ENCODE peak calls at places on chromosomes 7 and 10, in six cellular contexts. O is IMR-90; V is stimulated activated CD4-positive, alpha-beta T cell treated with anti-CD3 and anti-CD28 coated beads, Interleukin-1b, Interleukin-23, amount 100 ng/mL, for 48 hours; W is DMS153; L is activated naive CD4-positive, alpha-beta T cell treated with anti-CD3 and anti-CD28 coated beads, Interleukin-2, amount 50 U/mL, for 16 hours; U is brain microvascular endothelial cell. A is an unnamed sample.
A peak's percentile ranks its signal among the peaks of the same experiment; 100 is the strongest.

GRCh38 chr10:42997849-42998165 is 79.1 kb upstream of the RET start:
- DNase-seq in O (no peak), V (no peak), W (no peak), L (no peak), U (no peak), A (peak; percentile 31)

GRCh38 chr7:103983201-103983977 is 6.1 kb downstream of the RELN start:
- DNase-seq in O (no peak), V (no peak), W (no peak), L (no peak), U (no peak), A (no peak)

GRCh38 chr10:11209810-11210141 is 192.1 kb downstream of the CELF2 start:
- DNase-seq in O (no peak), V (no peak), W (no peak), L (no peak), U (no peak), A (no peak)

GRCh38 chr7:36906448-36906847 is 182.2 kb upstream of the AOAH start:
- DNase-seq in O (no peak), V (no peak), W (peak; percentile 35), L (no peak), U (no peak), A (no peak)

GRCh38 chr7:27423290-27423689 is 180.7 kb downstream of the EVX1 start:
- DNase-seq in O (no peak), V (no peak), W (peak; percentile 73), L (no peak), U (no peak), A (no peak)

GRCh38 chr10:21593986-21594385 is 60.0 kb downstream of the MLLT10 start:
- DNase-seq in O (no peak), V (no peak), W (no peak), L (no peak), U (no peak), A (no peak)

GRCh38 chr7:129225206-129225930 is 538 bp downstream of the AHCYL2 start:
- DNase-seq in O (peak; percentile 27), V (peak; percentile 64), W (no peak), L (peak; percentile 67), U (peak; percentile 48), A (peak; percentile 66)

GRCh38 chr10:71085689-71086438 is 126.5 kb upstream of the UNC5B start:
- DNase-seq in O (no peak), V (no peak), W (peak; percentile 10), L (no peak), U (no peak), A (peak; percentile 26)

GRCh38 chr10:76397957-76398665 is 966.7 kb downstream of the LRMDA start:
- DNase-seq in O (no peak), V (no peak), W (no peak), L (no peak), U (peak; percentile 43), A (no peak)

GRCh38 chr7:81013036-81013435 is 94.2 kb upstream of the SEMA3C start:
- DNase-seq in O (peak; percentile 48), V (no peak), W (no peak), L (no peak), U (peak; percentile 32), A (no peak)

GRCh38 chr10:129899564-129899862 is 64.6 kb downstream of the EBF3 start:
- DNase-seq in O (no peak), V (no peak), W (no peak), L (no peak), U (no peak), A (no peak)

GRCh38 chr7:121286186-121286585 is 42.6 kb upstream of the WNT16 start:
- DNase-seq in O (no peak), V (no peak), W (no peak), L (no peak), U (no peak), A (no peak)

GRCh38 chr7:43960933-43961332 is 34.7 kb downstream of the UBE2D4 start:
- DNase-seq in O (no peak), V (no peak), W (no peak), L (no peak), U (no peak), A (no peak)

GRCh38 chr10:93874309-93875031 is 19.3 kb upstream of the SLC35G1 start:
- DNase-seq in O (no peak), V (no peak), W (peak; percentile 60), L (no peak), U (no peak), A (no peak)

GRCh38 chr7:121167971-121168370 is 160.8 kb upstream of the WNT16 start:
- DNase-seq in O (peak; percentile 48), V (no peak), W (no peak), L (no peak), U (peak; percentile 21), A (no peak)

GRCh38 chr10:14540062-14540461 is 209.3 kb upstream of the FRMD4A start:
- DNase-seq in O (no peak), V (no peak), W (no peak), L (no peak), U (no peak), A (no peak)

GRCh38 chr7:26117142-26117807 is 34.7 kb upstream of the NFE2L3 start:
- DNase-seq in O (no peak), V (no peak), W (no peak), L (no peak), U (no peak), A (no peak)

GRCh38 chr10:22931948-22932347 is 4.1 kb downstream of the ARMC3 start:
- DNase-seq in O (peak; percentile 32), V (no peak), W (no peak), L (no peak), U (peak; percentile 68), A (no peak)

GRCh38 chr7:134857958-134858357 is 78.5 kb downstream of the CALD1 start:
- DNase-seq in O (no peak), V (no peak), W (no peak), L (no peak), U (no peak), A (no peak)

GRCh38 chr7:36615877-36616276 is 108.4 kb downstream of the AOAH start:
- DNase-seq in O (no peak), V (no peak), W (no peak), L (no peak), U (no peak), A (no peak)

GRCh38 chr7:18191329-18191728 is 163.7 kb upstream of the PRPS1L1 start:
- DNase-seq in O (no peak), V (no peak), W (peak; percentile 43), L (no peak), U (no peak), A (no peak)

GRCh38 chr10:28793482-28793881 is 116.2 kb downstream of the BAMBI start:
- DNase-seq in O (no peak), V (no peak), W (no peak), L (no peak), U (no peak), A (no peak)

GRCh38 chr7:31646969-31647368 is 40.0 kb upstream of the PPP1R17 start:
- DNase-seq in O (no peak), V (no peak), W (no peak), L (no peak), U (no peak), A (no peak)

GRCh38 chr10:132069122-132069848 is 3.5 kb downstream of the JAKMIP3 start:
- DNase-seq in O (no peak), V (no peak), W (no peak), L (no peak), U (no peak), A (no peak)

GRCh38 chr7:3042861-3043489 is 692 bp downstream of the CARD11 start:
- DNase-seq in O (no peak), V (peak; percentile 75), W (no peak), L (peak; percentile 64), U (no peak), A (no peak)

GRCh38 chr10:76036410-76036940 is 605.1 kb downstream of the LRMDA start:
- DNase-seq in O (peak; percentile 56), V (peak; percentile 30), W (peak; percentile 13), L (peak; percentile 21), U (peak; percentile 54), A (peak; percentile 81)

GRCh38 chr7:91837397-91838070 is 43.0 kb downstream of the MTERF1 start:
- DNase-seq in O (no peak), V (no peak), W (no peak), L (no peak), U (no peak), A (no peak)

GRCh38 chr7:20441886-20442505 is 111.3 kb downstream of the ITGB8 start:
- DNase-seq in O (peak; percentile 13), V (no peak), W (no peak), L (no peak), U (no peak), A (no peak)

GRCh38 chr7:92448185-92448747 is 984 bp downstream of the GATAD1 start:
- DNase-seq in O (peak; percentile 46), V (peak; percentile 39), W (peak; percentile 43), L (peak; percentile 61), U (peak; percentile 49), A (no peak)

GRCh38 chr10:6069101-6069931 is 7.1 kb upstream of the IL2RA start:
- DNase-seq in O (no peak), V (no peak), W (no peak), L (no peak), U (no peak), A (no peak)

GRCh38 chr7:123643495-123644428 is 11.9 kb upstream of the LMOD2 start:
- DNase-seq in O (peak; percentile 70), V (no peak), W (peak; percentile 88), L (no peak), U (peak; percentile 49), A (no peak)

GRCh38 chr7:156169474-156170370 is 357.5 kb upstream of the SHH start:
- DNase-seq in O (no peak), V (no peak), W (no peak), L (no peak), U (no peak), A (no peak)

GRCh38 chr10:116613486-116613885 is 7.3 kb upstream of the PNLIPRP2 start:
- DNase-seq in O (no peak), V (no peak), W (no peak), L (no peak), U (no peak), A (no peak)

A was measured in right lobe of liver.